ENCODE peak calls at places on chromosome 16, in four cellular contexts. One of them, this sample, is unnamed.

GRCh38 chr16:53515811-53516210 is 12.8 kb upstream of the AKTIP start:
- DNase-seq in K562: no peak
- DNase-seq in A549: no peak
- DNase-seq in HepG2: no peak
- DNase-seq in this sample: peak; percentile 38

GRCh38 chr16:83420206-83420760 is 387.5 kb upstream of the HSBP1 start:
- DNase-seq in HepG2: peak; percentile 19
- DNase-seq in K562: no peak
- DNase-seq in A549: no peak
- DNase-seq in this sample: peak; percentile 22

GRCh38 chr16:67425046-67425445 is 5.9 kb upstream of the HSD11B2 start:
- DNase-seq in K562: no peak
- DNase-seq in HepG2: no peak
- DNase-seq in A549: no peak
- DNase-seq in this sample: no peak

GRCh38 chr16:70805787-70806186 is 4.8 kb upstream of the VAC14 start:
- DNase-seq in HepG2: no peak
- DNase-seq in A549: no peak
- DNase-seq in K562: no peak
- DNase-seq in this sample: peak; percentile 55

GRCh38 chr16:23227529-23227928 is 45.0 kb downstream of the SCNN1G start:
- DNase-seq in K562: peak; percentile 76
- DNase-seq in A549: no peak
- DNase-seq in HepG2: no peak
- DNase-seq in this sample: no peak

GRCh38 chr16:65218348-65218747 is 96.5 kb upstream of the CDH11 start:
- DNase-seq in A549: no peak
- DNase-seq in K562: no peak
- DNase-seq in HepG2: no peak
- DNase-seq in this sample: no peak

GRCh38 chr16:10876799-10877341 is at the start of gene CIITA:
- DNase-seq in HepG2: no peak
- DNase-seq in K562: peak; percentile 40
- DNase-seq in A549: no peak
- DNase-seq in this sample: no peak

GRCh38 chr16:10578474-10579316 is 1.7 kb downstream of the EMP2 start:
- DNase-seq in K562: no peak
- DNase-seq in A549: no peak
- DNase-seq in HepG2: peak; percentile 74
- DNase-seq in this sample: no peak

GRCh38 chr16:71698491-71698890 is 26.0 kb downstream of the PHLPP2 start:
- DNase-seq in HepG2: no peak
- DNase-seq in K562: no peak
- DNase-seq in A549: no peak
- DNase-seq in this sample: no peak

GRCh38 chr16:997440-998051 is 16.0 kb downstream of the SOX8 start:
- DNase-seq in HepG2: no peak
- DNase-seq in K562: no peak
- DNase-seq in A549: peak; percentile 72
- DNase-seq in this sample: peak; percentile 68

DNA sequence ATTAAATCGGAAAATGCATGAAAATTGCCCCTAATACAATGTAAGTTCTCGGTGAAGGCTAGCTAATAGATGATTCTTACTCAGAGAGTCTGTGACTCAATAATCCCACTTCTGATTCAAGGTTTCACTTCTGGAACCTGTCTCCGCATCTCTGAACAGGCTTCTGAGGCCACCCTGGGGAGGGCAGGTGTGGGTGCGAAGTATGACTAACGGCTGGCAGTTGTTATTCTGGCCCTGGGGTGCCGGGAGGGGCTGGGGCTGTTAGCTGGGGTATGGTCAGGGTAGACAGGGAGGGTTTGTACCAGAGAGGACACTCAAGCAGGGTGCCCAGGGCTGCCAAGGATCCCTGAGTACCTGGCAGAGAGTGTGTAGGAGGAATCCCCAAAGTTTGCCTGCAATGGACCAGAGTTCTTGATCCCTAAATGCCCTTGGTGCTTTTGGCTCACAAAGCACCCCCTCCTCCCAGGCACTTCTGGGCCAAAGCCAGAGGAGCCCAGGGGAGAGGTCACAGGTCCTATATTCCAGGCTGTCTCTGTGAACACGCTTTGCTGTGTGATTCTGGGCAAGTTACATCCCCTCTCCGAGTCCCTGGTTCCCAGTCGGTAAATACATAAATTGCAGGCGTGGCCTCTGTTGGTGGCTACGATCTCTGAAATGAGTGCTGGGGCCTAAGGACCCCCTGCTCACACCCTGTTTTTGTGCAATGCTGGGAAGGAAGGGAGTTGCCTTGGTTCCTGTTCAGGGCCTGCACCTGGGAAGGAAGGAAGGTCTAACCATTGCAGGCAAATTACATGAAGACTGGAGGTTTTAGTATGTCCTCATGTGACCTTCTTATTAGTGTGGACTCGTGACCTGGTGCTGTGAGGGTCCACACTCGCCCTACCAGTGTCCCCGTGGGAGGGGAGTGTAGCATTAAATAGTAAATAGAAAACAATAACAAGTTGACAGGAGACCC is 49.9 kb upstream of the CPNE2 start:
- DNase-seq in A549: no peak
- DNase-seq in K562: no peak
- DNase-seq in HepG2: no peak
- DNase-seq in this sample: no peak
- TF ChIP-seq JUN in A549: no peak
- TF ChIP-seq JUN in K562: no peak
- TF ChIP-seq JUN in HepG2: no peak
- TF ChIP-seq JUN in this sample: no peak

GRCh38 chr16:4141604-4142003 is 25.4 kb upstream of the ADCY9 start:
- DNase-seq in HepG2: no peak
- DNase-seq in K562: no peak
- DNase-seq in A549: no peak
- DNase-seq in this sample: no peak

GRCh38 chr16:4142268-4142667 is 26.0 kb upstream of the ADCY9 start:
- DNase-seq in HepG2: no peak
- DNase-seq in K562: no peak
- DNase-seq in A549: no peak
- DNase-seq in this sample: no peak

GRCh38 chr16:4138735-4139134 is 22.5 kb upstream of the ADCY9 start:
- DNase-seq in HepG2: no peak
- DNase-seq in A549: no peak
- DNase-seq in K562: no peak
- DNase-seq in this sample: no peak

GRCh38 chr16:4139968-4140367 is 23.7 kb upstream of the ADCY9 start:
- DNase-seq in A549: no peak
- DNase-seq in HepG2: no peak
- DNase-seq in K562: no peak
- DNase-seq in this sample: no peak

GRCh38 chr16:4140652-4141051 is 24.4 kb upstream of the ADCY9 start:
- DNase-seq in A549: no peak
- DNase-seq in K562: no peak
- DNase-seq in HepG2: no peak
- DNase-seq in this sample: peak; percentile 15
- H3K4me2 ChIP-seq in A549: no peak overlapping the region
- H3K4me2 ChIP-seq in K562: no peak overlapping the region
- H3K4me2 ChIP-seq in HepG2: no peak overlapping the region
- H3K4me2 ChIP-seq in this sample: no peak overlapping the region

GRCh38 chr16:85330694-85331188 is 218.5 kb upstream of the CIBAR2 start:
- DNase-seq in A549: peak; percentile 85
- DNase-seq in K562: peak; percentile 81
- DNase-seq in HepG2: peak; percentile 72
- DNase-seq in this sample: no peak

GRCh38 chr16:85331685-85332084 is 219.4 kb upstream of the CIBAR2 start:
- DNase-seq in A549: no peak
- DNase-seq in HepG2: no peak
- DNase-seq in K562: no peak
- DNase-seq in this sample: no peak

GRCh38 chr16:85329059-85329812 is 217.0 kb upstream of the CIBAR2 start:
- DNase-seq in HepG2: no peak
- DNase-seq in K562: peak; percentile 52
- DNase-seq in A549: no peak
- DNase-seq in this sample: peak; percentile 13

GRCh38 chr16:85328665-85329058 is 216.4 kb upstream of the CIBAR2 start:
- DNase-seq in A549: no peak
- DNase-seq in K562: peak; percentile 73
- DNase-seq in HepG2: no peak
- DNase-seq in this sample: no peak

DNA sequence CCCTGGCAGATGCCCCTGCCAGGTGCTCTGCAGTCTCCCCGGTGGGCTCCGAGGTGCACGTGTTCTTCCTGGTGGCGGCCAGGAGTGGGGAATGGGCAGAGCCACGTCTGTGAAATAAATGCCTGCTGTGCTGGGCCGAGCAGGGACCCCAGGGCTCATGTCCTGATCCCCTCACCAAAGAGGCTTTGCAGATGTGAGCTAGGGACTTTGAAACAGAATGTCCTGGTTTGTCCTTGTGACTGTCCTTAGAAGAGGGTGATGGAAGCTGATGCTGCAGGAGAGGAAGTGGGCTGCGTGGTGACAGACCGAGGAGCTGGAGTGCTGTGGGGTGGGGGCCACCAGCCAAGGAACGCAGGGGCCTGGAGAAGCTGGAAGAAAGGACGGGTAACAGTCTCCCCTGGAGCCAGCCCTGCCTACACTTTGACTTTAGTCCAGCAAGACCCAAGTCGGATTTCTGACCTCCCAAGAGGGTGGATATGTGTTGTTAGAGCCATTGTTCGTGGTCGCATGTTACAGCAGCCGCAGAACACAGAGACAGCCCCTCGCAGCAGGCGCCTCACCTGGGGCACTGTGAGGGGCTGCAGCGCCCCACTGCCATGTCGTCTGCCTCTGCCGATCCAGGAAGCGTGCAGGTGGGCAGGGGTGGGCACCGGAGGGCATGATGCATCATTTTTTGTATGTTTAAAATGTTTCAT is 217.9 kb upstream of the CIBAR2 start:
- DNase-seq in K562: no peak
- DNase-seq in HepG2: no peak
- DNase-seq in A549: no peak
- DNase-seq in this sample: no peak
- TF ChIP-seq MYC in K562: no peak
- TF ChIP-seq MYC in HepG2: no peak
- TF ChIP-seq MYC in A549: no peak
- TF ChIP-seq MYC in this sample: no peak

DNA sequence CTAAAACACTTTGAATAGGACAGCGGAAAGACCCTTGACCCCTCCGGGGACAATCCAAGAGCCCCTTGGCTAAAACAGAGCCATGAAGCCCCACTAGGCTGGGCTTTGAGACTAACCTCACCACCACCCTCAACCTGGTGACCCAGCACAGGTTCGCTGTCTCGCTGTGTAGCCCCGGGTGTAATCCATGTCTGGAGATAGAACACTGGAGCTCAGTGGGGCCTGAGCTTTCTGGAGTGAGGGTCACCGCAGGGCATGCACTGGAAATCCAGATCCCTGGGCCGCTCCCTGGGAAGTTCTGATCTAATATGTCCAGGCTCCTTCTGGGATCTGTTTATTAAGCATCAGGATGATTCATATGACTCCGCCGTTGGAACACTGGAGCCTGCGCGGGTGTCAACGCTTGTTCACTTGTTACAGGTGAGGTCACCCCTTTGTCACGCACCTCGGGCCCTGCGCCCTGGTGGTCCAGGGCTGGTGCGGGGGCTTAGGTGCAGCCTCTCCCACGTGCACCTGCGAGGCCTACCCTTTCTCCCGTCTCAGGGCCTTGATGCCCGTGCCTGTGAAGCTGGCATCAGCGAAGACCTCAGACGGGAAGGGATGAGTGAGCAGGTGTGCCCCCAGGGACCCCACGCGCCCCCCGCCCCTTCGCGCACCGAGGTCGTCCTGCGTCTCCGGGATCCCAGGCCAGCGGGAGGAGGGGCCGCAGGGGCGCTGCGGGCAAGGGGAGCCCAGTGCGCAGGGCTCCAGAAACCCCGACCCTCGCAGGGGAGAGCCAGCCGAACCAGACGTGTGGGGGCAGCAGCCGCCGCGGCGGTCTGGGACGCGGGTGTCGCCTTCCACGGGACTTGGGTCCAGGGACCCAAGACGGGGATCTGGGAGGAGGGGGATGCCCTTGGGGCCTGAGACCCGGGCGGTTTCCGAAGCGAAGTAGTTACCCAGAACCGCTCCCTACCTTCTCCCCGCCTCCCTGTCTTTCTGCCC is 224.1 kb upstream of the FOXF1 start:
- DNase-seq in A549: no peak
- DNase-seq in HepG2: no peak
- DNase-seq in K562: no peak
- DNase-seq in this sample: no peak
- TF ChIP-seq JUN in A549: no peak
- TF ChIP-seq JUN in HepG2: no peak
- TF ChIP-seq JUN in K562: no peak
- TF ChIP-seq JUN in this sample: no peak

GRCh38 chr16:57145046-57145963 is 40.5 kb downstream of the PSME3IP1 start:
- DNase-seq in HepG2: no peak
- DNase-seq in K562: peak; percentile 78
- DNase-seq in A549: no peak
- DNase-seq in this sample: peak; percentile 74

GRCh38 chr16:57140866-57141668 is 44.8 kb downstream of the PSME3IP1 start:
- DNase-seq in K562: peak; percentile 58
- DNase-seq in HepG2: no peak
- DNase-seq in A549: no peak
- DNase-seq in this sample: no peak

GRCh38 chr16:57144027-57144426 is 41.8 kb downstream of the PSME3IP1 start:
- DNase-seq in A549: no peak
- DNase-seq in K562: no peak
- DNase-seq in HepG2: no peak
- DNase-seq in this sample: no peak

GRCh38 chr16:57143125-57143965 is 42.5 kb downstream of the PSME3IP1 start:
- DNase-seq in A549: no peak
- DNase-seq in K562: no peak
- DNase-seq in HepG2: no peak
- DNase-seq in this sample: no peak

DNA sequence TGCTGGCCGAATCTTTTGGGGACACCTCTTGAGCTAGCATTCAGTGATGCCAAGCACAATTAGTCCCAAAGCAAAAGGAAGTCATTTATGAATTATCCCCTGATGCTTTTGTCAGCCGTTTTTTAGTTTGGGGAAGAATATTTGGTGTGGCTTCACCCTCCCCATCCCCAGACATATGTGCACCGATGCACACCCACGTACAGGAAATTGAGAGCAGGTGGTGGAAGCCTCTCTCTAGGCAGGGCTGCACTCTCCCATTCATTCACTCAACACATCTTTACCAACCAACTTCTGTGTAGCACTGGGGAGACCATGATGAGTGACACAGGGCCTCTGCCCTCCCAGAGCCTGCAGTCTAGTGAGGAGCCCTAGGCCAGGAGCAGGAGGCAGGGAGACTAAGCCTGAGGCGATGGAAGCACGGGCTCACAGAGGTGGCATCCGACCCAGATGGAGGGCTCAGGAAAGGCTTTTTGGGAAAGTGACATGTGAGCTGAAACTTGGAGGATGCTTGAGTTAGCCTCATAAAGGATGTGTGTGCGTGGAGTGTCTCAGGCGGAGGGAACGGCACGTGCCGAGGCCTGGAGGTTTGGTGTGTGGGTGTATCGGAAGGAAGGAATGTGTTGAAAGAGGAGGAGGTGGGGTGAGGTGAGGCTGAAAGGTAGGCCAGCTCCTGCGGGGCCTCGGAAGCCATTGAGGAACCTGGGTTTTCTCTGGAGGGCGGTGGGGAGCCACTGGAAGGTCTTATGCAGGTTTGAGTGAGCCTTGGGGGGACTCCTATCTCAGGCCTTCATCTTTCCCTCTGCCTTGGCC is 43.8 kb downstream of the PSME3IP1 start:
- DNase-seq in HepG2: no peak
- DNase-seq in K562: no peak
- DNase-seq in A549: no peak
- DNase-seq in this sample: no peak
- H3K4me2 ChIP-seq in HepG2: no peak overlapping the region
- H3K4me2 ChIP-seq in K562: no peak overlapping the region
- H3K4me2 ChIP-seq in A549: no peak overlapping the region
- H3K4me2 ChIP-seq in this sample: no peak overlapping the region